ENCODE peak calls at places on chromosomes 11 and 22, in eight cellular contexts. One of them, this sample, is unnamed. For H3K4me1 and H3K9me3, the result is how much of the 10 kb centered on the place peaks cover.

GRCh38 chr11:65470433-65470832 is 28.4 kb upstream of the MALAT1 start:
- DNase-seq in cardiac muscle cell: no peak
- DNase-seq in spleen: no peak
- DNase-seq in sigmoid colon: peak
- DNase-seq in left lung: no peak
- DNase-seq in uterus: no peak
- DNase-seq in heart right ventricle: no peak
- DNase-seq in mucosa of descending colon: no peak
- DNase-seq in this sample: no peak

GRCh38 chr11:11035331-11035730 is 177.5 kb upstream of the ZBED5 start:
- DNase-seq in mucosa of descending colon: no peak
- DNase-seq in sigmoid colon: no peak
- DNase-seq in left lung: no peak
- DNase-seq in cardiac muscle cell: peak
- DNase-seq in heart right ventricle: no peak
- DNase-seq in spleen: no peak
- DNase-seq in uterus: no peak
- DNase-seq in this sample: no peak

GRCh38 chr22:25976346-25976745 is 192.9 kb upstream of the SEZ6L start:
- DNase-seq in left lung: no peak
- DNase-seq in mucosa of descending colon: no peak
- DNase-seq in sigmoid colon: no peak
- DNase-seq in heart right ventricle: no peak
- DNase-seq in uterus: no peak
- DNase-seq in cardiac muscle cell: no peak
- DNase-seq in spleen: no peak
- DNase-seq in this sample: no peak

GRCh38 chr11:11545285-11546275 is 76.2 kb downstream of the GALNT18 start:
- DNase-seq in uterus: no peak
- DNase-seq in mucosa of descending colon: no peak
- DNase-seq in spleen: no peak
- DNase-seq in heart right ventricle: no peak
- DNase-seq in sigmoid colon: no peak
- DNase-seq in cardiac muscle cell: no peak
- DNase-seq in left lung: no peak
- DNase-seq in this sample: no peak

GRCh38 chr11:69922596-69923111 is 103.4 kb upstream of the FGF3 start:
- DNase-seq in left lung: no peak
- DNase-seq in cardiac muscle cell: no peak
- DNase-seq in heart right ventricle: no peak
- DNase-seq in sigmoid colon: peak
- DNase-seq in uterus: no peak
- DNase-seq in mucosa of descending colon: peak
- DNase-seq in spleen: peak
- DNase-seq in this sample: peak

GRCh38 chr11:2774173-2775082 is 74.6 kb upstream of the KCNQ1OT1 start:
- DNase-seq in heart right ventricle: no peak
- DNase-seq in uterus: no peak
- DNase-seq in spleen: peak
- DNase-seq in sigmoid colon: no peak
- DNase-seq in cardiac muscle cell: no peak
- DNase-seq in mucosa of descending colon: peak
- DNase-seq in left lung: peak
- DNase-seq in this sample: peak

GRCh38 chr22:19986011-19986409 is 30.6 kb downstream of the ARVCF start:
- DNase-seq in left lung: no peak
- DNase-seq in heart right ventricle: peak
- DNase-seq in mucosa of descending colon: peak
- DNase-seq in cardiac muscle cell: no peak
- DNase-seq in spleen: no peak
- DNase-seq in uterus: no peak
- DNase-seq in sigmoid colon: no peak
- DNase-seq in this sample: no peak

GRCh38 chr11:125072961-125073590 is 10.0 kb downstream of the SLC37A2 start:
- DNase-seq in cardiac muscle cell: no peak
- DNase-seq in spleen: peak
- DNase-seq in sigmoid colon: peak
- DNase-seq in uterus: no peak
- DNase-seq in mucosa of descending colon: no peak
- DNase-seq in heart right ventricle: no peak
- DNase-seq in left lung: no peak
- DNase-seq in this sample: peak

GRCh38 chr11:1628506-1629325 is 859 bp upstream of the KRTAP5-5 start:
- DNase-seq in uterus: no peak
- DNase-seq in heart right ventricle: peak
- DNase-seq in mucosa of descending colon: peak
- DNase-seq in spleen: peak
- DNase-seq in sigmoid colon: peak
- DNase-seq in cardiac muscle cell: peak
- DNase-seq in left lung: no peak
- DNase-seq in this sample: peak

GRCh38 chr22:27985323-27986275 is 66.5 kb upstream of the PITPNB start:
- DNase-seq in heart right ventricle: no peak
- DNase-seq in left lung: no peak
- DNase-seq in cardiac muscle cell: no peak
- DNase-seq in mucosa of descending colon: no peak
- DNase-seq in uterus: no peak
- DNase-seq in spleen: no peak
- DNase-seq in sigmoid colon: peak
- DNase-seq in this sample: no peak

GRCh38 chr22:38735465-38736256 is 20.1 kb downstream of the SUN2 start:
- DNase-seq in heart right ventricle: no peak
- DNase-seq in left lung: peak
- DNase-seq in spleen: peak
- DNase-seq in sigmoid colon: no peak
- DNase-seq in mucosa of descending colon: peak
- DNase-seq in uterus: no peak
- DNase-seq in cardiac muscle cell: no peak
- DNase-seq in this sample: no peak

GRCh38 chr11:102831128-102831708 is 12.2 kb downstream of the MMP3 start:
- DNase-seq in sigmoid colon: peak
- DNase-seq in spleen: no peak
- DNase-seq in mucosa of descending colon: peak
- DNase-seq in left lung: peak
- DNase-seq in uterus: peak
- DNase-seq in heart right ventricle: peak
- DNase-seq in cardiac muscle cell: peak
- DNase-seq in this sample: peak

DNA sequence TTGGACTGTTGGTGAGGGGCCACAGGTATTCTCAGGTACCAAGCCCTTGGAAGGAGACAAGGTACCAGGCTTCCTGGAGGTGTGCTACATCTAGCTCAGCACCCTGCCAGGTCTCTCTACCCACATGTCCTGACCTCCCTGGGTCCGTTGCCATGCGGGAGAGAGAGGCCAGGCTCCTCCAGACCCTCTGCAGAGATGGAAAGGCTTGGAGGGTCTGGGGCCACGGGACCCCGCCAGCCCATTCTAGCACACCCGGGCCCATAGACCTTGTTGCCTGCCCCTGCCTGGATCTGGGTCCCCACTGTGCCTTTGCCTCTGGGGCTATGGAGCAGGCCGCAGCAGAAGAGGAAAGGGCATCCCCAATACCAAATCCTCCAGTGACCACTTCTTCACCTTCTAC is 2.2 kb upstream of the APOC3 start:
- DNase-seq in heart right ventricle: no peak
- DNase-seq in mucosa of descending colon: no peak
- DNase-seq in sigmoid colon: peak
- DNase-seq in uterus: no peak
- DNase-seq in left lung: no peak
- DNase-seq in cardiac muscle cell: no peak
- DNase-seq in spleen: no peak
- DNase-seq in this sample: peak
- H3K4me1 ChIP-seq in heart right ventricle: under half
- H3K4me1 ChIP-seq in mucosa of descending colon: under half
- H3K4me1 ChIP-seq in sigmoid colon: under half
- H3K4me1 ChIP-seq in uterus: under half
- H3K4me1 ChIP-seq in left lung: under half
- H3K4me1 ChIP-seq in cardiac muscle cell: under half
- H3K4me1 ChIP-seq in spleen: under half
- H3K4me1 ChIP-seq in this sample: under half

GRCh38 chr11:42819126-42819525 is 492.7 kb upstream of the API5 start:
- DNase-seq in uterus: no peak
- DNase-seq in heart right ventricle: no peak
- DNase-seq in spleen: no peak
- DNase-seq in mucosa of descending colon: no peak
- DNase-seq in cardiac muscle cell: no peak
- DNase-seq in left lung: no peak
- DNase-seq in sigmoid colon: no peak
- DNase-seq in this sample: no peak
- TF ChIP-seq CTCF in uterus: no peak
- TF ChIP-seq CTCF in heart right ventricle: no peak
- TF ChIP-seq CTCF in spleen: no peak
- TF ChIP-seq CTCF in mucosa of descending colon: no peak
- TF ChIP-seq CTCF in cardiac muscle cell: no peak
- TF ChIP-seq CTCF in left lung: no peak
- TF ChIP-seq CTCF in sigmoid colon: no peak
- TF ChIP-seq CTCF in this sample: no peak

DNA sequence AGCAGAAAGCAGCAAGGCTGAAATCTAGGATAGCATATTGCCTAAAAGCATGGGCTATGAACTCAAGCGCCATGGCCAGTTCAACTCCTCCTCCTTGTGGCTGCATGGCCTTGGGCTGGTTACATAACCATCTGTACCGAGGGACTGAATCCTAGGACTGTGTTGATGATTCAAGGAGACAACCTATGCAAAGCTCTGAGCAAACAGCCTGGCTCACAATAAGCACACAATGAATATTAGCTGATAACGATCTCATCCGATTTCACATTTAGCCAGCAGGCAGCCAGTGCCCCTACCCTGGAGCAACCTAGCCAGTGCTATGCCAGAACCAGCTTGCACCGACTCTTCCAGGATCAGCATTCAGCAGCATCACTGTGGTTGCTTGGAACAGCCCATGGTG is 698.4 kb downstream of the TBC1D22A start:
- DNase-seq in mucosa of descending colon: no peak
- DNase-seq in heart right ventricle: no peak
- DNase-seq in cardiac muscle cell: no peak
- DNase-seq in sigmoid colon: no peak
- DNase-seq in spleen: no peak
- DNase-seq in left lung: no peak
- DNase-seq in uterus: no peak
- DNase-seq in this sample: no peak
- H3K9me3 ChIP-seq in mucosa of descending colon: under half
- H3K9me3 ChIP-seq in heart right ventricle: under half
- H3K9me3 ChIP-seq in cardiac muscle cell: under half
- H3K9me3 ChIP-seq in sigmoid colon: under half
- H3K9me3 ChIP-seq in spleen: under half
- H3K9me3 ChIP-seq in left lung: under half
- H3K9me3 ChIP-seq in uterus: under half
- H3K9me3 ChIP-seq in this sample: under half

GRCh38 chr11:17379383-17380180 is 8.9 kb downstream of the KCNJ11 start:
- DNase-seq in spleen: no peak
- DNase-seq in heart right ventricle: no peak
- DNase-seq in mucosa of descending colon: no peak
- DNase-seq in cardiac muscle cell: no peak
- DNase-seq in left lung: no peak
- DNase-seq in uterus: no peak
- DNase-seq in sigmoid colon: no peak
- DNase-seq in this sample: no peak

GRCh38 chr11:17384002-17384511 is 4.4 kb downstream of the KCNJ11 start:
- DNase-seq in cardiac muscle cell: peak
- DNase-seq in uterus: peak
- DNase-seq in sigmoid colon: peak
- DNase-seq in left lung: peak
- DNase-seq in mucosa of descending colon: peak
- DNase-seq in heart right ventricle: peak
- DNase-seq in spleen: peak
- DNase-seq in this sample: peak

GRCh38 chr11:17383466-17383865 is 5.0 kb downstream of the KCNJ11 start:
- DNase-seq in mucosa of descending colon: no peak
- DNase-seq in uterus: no peak
- DNase-seq in cardiac muscle cell: no peak
- DNase-seq in spleen: no peak
- DNase-seq in heart right ventricle: no peak
- DNase-seq in left lung: no peak
- DNase-seq in sigmoid colon: no peak
- DNase-seq in this sample: no peak

GRCh38 chr11:17381156-17381555 is 7.3 kb downstream of the KCNJ11 start:
- DNase-seq in sigmoid colon: no peak
- DNase-seq in heart right ventricle: no peak
- DNase-seq in left lung: no peak
- DNase-seq in spleen: no peak
- DNase-seq in mucosa of descending colon: no peak
- DNase-seq in uterus: no peak
- DNase-seq in cardiac muscle cell: no peak
- DNase-seq in this sample: no peak

GRCh38 chr11:17382046-17382728 is 6.3 kb downstream of the KCNJ11 start:
- DNase-seq in heart right ventricle: no peak
- DNase-seq in spleen: no peak
- DNase-seq in mucosa of descending colon: no peak
- DNase-seq in sigmoid colon: no peak
- DNase-seq in left lung: no peak
- DNase-seq in uterus: no peak
- DNase-seq in cardiac muscle cell: no peak
- DNase-seq in this sample: no peak
- H3K4me1 ChIP-seq in heart right ventricle: under half
- H3K4me1 ChIP-seq in spleen: under half
- H3K4me1 ChIP-seq in mucosa of descending colon: under half
- H3K4me1 ChIP-seq in sigmoid colon: under half
- H3K4me1 ChIP-seq in left lung: under half
- H3K4me1 ChIP-seq in uterus: under half
- H3K4me1 ChIP-seq in cardiac muscle cell: under half
- H3K4me1 ChIP-seq in this sample: under half

GRCh38 chr22:34055525-34056200 is 135.4 kb upstream of the LARGE1 start:
- DNase-seq in sigmoid colon: no peak
- DNase-seq in uterus: no peak
- DNase-seq in left lung: no peak
- DNase-seq in heart right ventricle: no peak
- DNase-seq in spleen: no peak
- DNase-seq in cardiac muscle cell: peak
- DNase-seq in mucosa of descending colon: no peak
- DNase-seq in this sample: no peak
- TF ChIP-seq CTCF in sigmoid colon: no peak
- TF ChIP-seq CTCF in uterus: no peak
- TF ChIP-seq CTCF in left lung: no peak
- TF ChIP-seq CTCF in heart right ventricle: no peak
- TF ChIP-seq CTCF in spleen: no peak
- TF ChIP-seq CTCF in cardiac muscle cell: no peak
- TF ChIP-seq CTCF in mucosa of descending colon: no peak
- TF ChIP-seq CTCF in this sample: no peak

DNA sequence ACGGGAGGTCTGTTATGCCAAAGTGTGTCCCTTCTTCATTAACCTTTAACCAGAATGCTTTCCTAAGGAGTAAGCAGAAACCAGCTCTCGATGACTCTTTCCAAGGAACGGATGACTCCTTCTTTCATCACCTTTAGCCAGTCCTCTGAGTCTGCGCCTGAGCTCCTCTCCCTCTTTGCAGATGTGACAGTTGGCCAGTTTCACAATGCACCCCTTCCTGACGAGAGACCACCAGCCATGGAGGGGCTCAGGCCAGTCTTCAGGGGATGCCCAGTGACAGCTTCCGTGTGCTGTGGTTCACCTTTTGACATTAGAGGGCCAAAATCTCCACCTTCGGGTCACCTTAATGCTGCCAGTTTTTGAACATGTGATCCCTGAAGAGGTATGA is 826.1 kb downstream of the TBC1D22A start:
- DNase-seq in mucosa of descending colon: no peak
- DNase-seq in heart right ventricle: no peak
- DNase-seq in uterus: no peak
- DNase-seq in cardiac muscle cell: no peak
- DNase-seq in sigmoid colon: peak
- DNase-seq in left lung: no peak
- DNase-seq in spleen: no peak
- DNase-seq in this sample: peak
- H3K9me3 ChIP-seq in mucosa of descending colon: under half
- H3K9me3 ChIP-seq in heart right ventricle: under half
- H3K9me3 ChIP-seq in uterus: under half
- H3K9me3 ChIP-seq in cardiac muscle cell: under half
- H3K9me3 ChIP-seq in sigmoid colon: under half
- H3K9me3 ChIP-seq in left lung: under half
- H3K9me3 ChIP-seq in spleen: under half
- H3K9me3 ChIP-seq in this sample: under half

GRCh38 chr22:37631448-37632173 is 7.9 kb upstream of the SH3BP1 start:
- DNase-seq in mucosa of descending colon: peak
- DNase-seq in sigmoid colon: no peak
- DNase-seq in heart right ventricle: no peak
- DNase-seq in cardiac muscle cell: no peak
- DNase-seq in left lung: no peak
- DNase-seq in spleen: peak
- DNase-seq in uterus: no peak
- DNase-seq in this sample: no peak
- H3K4me1 ChIP-seq in mucosa of descending colon: half or more
- H3K4me1 ChIP-seq in sigmoid colon: under half
- H3K4me1 ChIP-seq in heart right ventricle: under half
- H3K4me1 ChIP-seq in cardiac muscle cell: under half
- H3K4me1 ChIP-seq in left lung: under half
- H3K4me1 ChIP-seq in spleen: half or more
- H3K4me1 ChIP-seq in uterus: under half
- H3K4me1 ChIP-seq in this sample: under half